ENCODE peak calls at places on chromosomes 12 and 14, in ten cellular contexts. F is esophagus squamous epithelium, U is GM10248, E is thyroid gland, C is astrocyte, K is tibial artery, X is cardiac fibroblast, R is mesothelial cell of epicardium, Y is astrocyte of the spinal cord, T is thoracic aorta. G is an unnamed sample.

GRCh38 chr14:81172353-81172752 is 48.4 kb downstream of the GTF2A1 start:
- DNase-seq in U (no peak), C (no peak), R (no peak), F (no peak), Y (no peak), K (no peak), X (no peak), E (no peak), T (no peak), G (no peak)

GRCh38 chr12:109734219-109735000 is 20.8 kb downstream of the FAM222A start:
- DNase-seq in K (peak; percentile 41), Y (no peak), F (no peak), T (no peak), U (no peak), E (no peak), R (no peak), X (peak; percentile 35), C (no peak), G (no peak)

GRCh38 chr12:585062-586061 is 77.9 kb downstream of the NINJ2 start:
- DNase-seq in Y (no peak), K (no peak), E (no peak), U (no peak), C (no peak), R (no peak), X (no peak), T (no peak), F (no peak), G (no peak)

GRCh38 chr12:65829716-65830115 is 5.4 kb downstream of the HMGA2 start:
- DNase-seq in T (no peak), K (no peak), R (no peak), X (no peak), E (no peak), F (no peak), C (no peak), Y (no peak), U (no peak), G (no peak)

GRCh38 chr12:118061876-118062791 is 1.2 kb upstream of the WSB2 start:
- DNase-seq in C (peak; percentile 54), K (peak; percentile 78), F (no peak), E (peak; percentile 55), X (peak; percentile 56), R (peak; percentile 42), U (peak; percentile 50), Y (peak; percentile 50), T (no peak), G (peak; percentile 62)

GRCh38 chr12:13200841-13201240 is 4.3 kb downstream of the EMP1 start:
- DNase-seq in T (no peak), C (no peak), F (no peak), X (no peak), U (no peak), E (no peak), Y (no peak), K (no peak), R (no peak), G (no peak)

GRCh38 chr14:81855007-81855406 is 321.4 kb upstream of the SEL1L start:
- DNase-seq in R (no peak), F (no peak), U (no peak), X (no peak), E (no peak), C (no peak), Y (no peak), T (no peak), K (no peak), G (no peak)

GRCh38 chr14:105061428-105062047 is 3.7 kb downstream of the GPR132 start:
- DNase-seq in C (no peak), X (no peak), E (peak; percentile 42), R (no peak), F (no peak), Y (no peak), U (peak; percentile 76), K (no peak), T (no peak), G (no peak)

GRCh38 chr14:64970776-64971451 is 1.2 kb downstream of the RAB15 start:
- DNase-seq in F (no peak), T (no peak), R (no peak), Y (no peak), E (no peak), X (no peak), K (no peak), U (no peak), C (no peak), G (no peak)

GRCh38 chr14:61326847-61327246 is 5.5 kb downstream of the PRKCH start:
- DNase-seq in T (no peak), U (no peak), F (no peak), E (peak; percentile 89), X (peak; percentile 81), K (peak; percentile 83), Y (peak; percentile 10), R (no peak), C (no peak), G (no peak)

GRCh38 chr14:50062438-50063039 is 53.8 kb downstream of the VCPKMT start:
- DNase-seq in T (no peak), E (no peak), Y (peak; percentile 82), F (peak; percentile 33), R (no peak), C (peak; percentile 80), U (peak; percentile 70), X (peak; percentile 74), K (no peak), G (peak; percentile 76)

GRCh38 chr12:130160711-130161231 is 1.5 kb upstream of the FZD10 start:
- DNase-seq in R (no peak), Y (no peak), T (no peak), F (no peak), K (peak; percentile 56), E (no peak), X (no peak), C (no peak), U (no peak), G (no peak)

GRCh38 chr14:89625208-89625987 is 208.4 kb upstream of the FOXN3 start:
- DNase-seq in U (no peak), T (no peak), F (no peak), Y (peak; percentile 29), E (peak; percentile 60), R (peak; percentile 69), X (peak; percentile 65), C (peak; percentile 54), K (no peak), G (no peak)

GRCh38 chr12:11731042-11731357 is 81.5 kb downstream of the ETV6 start:
- DNase-seq in X (no peak), T (no peak), R (no peak), U (no peak), E (no peak), Y (no peak), K (no peak), C (no peak), F (no peak), G (no peak)

GRCh38 chr14:37707716-37708115 is 112.3 kb downstream of the TTC6 start:
- DNase-seq in K (no peak), Y (no peak), E (no peak), X (no peak), U (no peak), R (no peak), C (no peak), F (no peak), T (no peak), G (peak; percentile 8)

GRCh38 chr14:51014086-51014485 is 69.8 kb upstream of the PYGL start:
- DNase-seq in E (peak; percentile 66), F (no peak), Y (peak; percentile 84), K (no peak), R (no peak), X (peak; percentile 87), T (no peak), C (peak; percentile 89), U (no peak), G (no peak)

DNA sequence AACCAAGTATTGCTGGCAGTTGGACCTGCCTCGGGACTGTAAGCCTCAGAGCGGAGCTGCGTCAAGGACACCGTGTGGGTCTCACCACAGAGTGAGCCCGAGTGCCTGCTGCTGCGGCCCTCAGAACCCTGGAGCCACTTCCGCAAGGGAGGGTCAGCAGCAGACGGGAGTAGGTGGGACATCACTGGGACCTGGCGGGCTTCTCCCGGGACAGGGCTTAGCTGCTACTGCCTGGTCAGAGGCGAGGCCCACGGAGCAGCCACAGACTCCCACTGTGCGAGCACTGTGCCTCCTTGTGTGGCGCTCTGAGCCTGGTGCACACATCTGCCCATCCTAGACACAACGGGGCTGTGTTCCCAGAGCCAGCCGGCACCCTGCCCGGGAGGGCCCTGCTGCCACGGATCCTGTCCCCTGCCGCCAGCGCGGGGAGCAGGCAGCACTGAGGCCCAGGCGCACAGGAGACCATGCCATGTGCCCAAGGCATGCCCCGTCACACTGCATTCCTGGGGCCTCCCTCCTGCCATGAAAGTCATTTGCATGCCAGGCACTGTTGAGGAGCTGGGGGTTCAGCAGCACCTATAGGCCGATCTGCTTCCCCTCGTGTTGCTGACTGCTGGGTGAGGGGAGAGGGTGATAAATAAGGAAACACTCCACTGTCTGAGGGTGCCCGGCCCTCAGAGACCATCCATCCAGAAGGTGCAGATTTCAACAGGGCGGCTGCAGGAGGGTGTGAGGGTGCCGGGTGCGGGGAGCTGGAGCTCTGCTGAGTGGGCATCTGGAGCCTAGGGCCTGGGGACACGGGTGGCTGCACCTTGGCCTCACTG is 10.0 kb downstream of the HIP1R start:
- DNase-seq in R (no peak), E (no peak), Y (no peak), T (no peak), F (no peak), X (no peak), K (no peak), U (no peak), C (no peak), G (no peak)
- TF ChIP-seq CTCF in R (no peak), E (no peak), Y (no peak), T (no peak), F (no peak), X (no peak), K (no peak), U (no peak), C (no peak), G (no peak)

GRCh38 chr12:20376984-20377383 is 8.6 kb downstream of the PDE3A start:
- DNase-seq in E (no peak), R (no peak), T (no peak), K (no peak), X (peak; percentile 56), F (no peak), U (no peak), Y (peak; percentile 36), C (peak; percentile 13), G (no peak)
- TF ChIP-seq CTCF in E (peak; percentile 39), R (no peak), T (peak; percentile 33), K (peak; percentile 45), X (peak; percentile 37), F (peak; percentile 58), U (no peak), Y (peak; percentile 33), C (peak; percentile 54), G (no peak)

GRCh38 chr14:20820063-20820904 is 17.6 kb upstream of the RNASE1 start:
- DNase-seq in X (no peak), K (no peak), U (no peak), R (no peak), F (no peak), T (no peak), C (no peak), E (no peak), Y (no peak), G (no peak)

GRCh38 chr14:20823859-20824258 is 21.2 kb upstream of the RNASE1 start:
- DNase-seq in T (no peak), Y (no peak), U (no peak), K (no peak), C (no peak), R (no peak), E (no peak), F (no peak), X (no peak), G (no peak)

GRCh38 chr14:20818861-20819260 is 16.2 kb upstream of the RNASE1 start:
- DNase-seq in C (no peak), R (no peak), X (no peak), U (no peak), E (no peak), T (no peak), F (no peak), K (no peak), Y (no peak), G (no peak)
- TF ChIP-seq CTCF in C (no peak), R (no peak), X (no peak), U (no peak), E (peak; percentile 9), T (no peak), F (peak; percentile 32), K (no peak), Y (no peak), G (no peak)

GRCh38 chr14:24368562-24369252 is 723 bp downstream of the NFATC4 start:
- DNase-seq in K (peak; percentile 81), Y (peak; percentile 59), X (peak; percentile 78), C (peak; percentile 57), U (peak; percentile 82), R (peak; percentile 72), T (no peak), F (no peak), E (peak; percentile 76), G (no peak)
- TF ChIP-seq CTCF in K (no peak), Y (no peak), X (no peak), C (no peak), U (no peak), R (no peak), T (no peak), F (no peak), E (no peak), G (no peak)

G was measured in RWPE1.